ENCODE peak calls at places on chromosome 3, in eight cellular contexts. B is memory B cell; O is progenitor cell of endocrine pancreas; G is thyroid gland; Z is stimulated activated CD8-positive, alpha-beta memory T cell treated with anti-CD3 and anti-CD28 coated beads, Interleukin-4, amount 100 ng/mL, for 1 hour; X is activated CD4-positive, alpha-beta T cell treated with anti-CD3 and anti-CD28 coated beads, Interleukin-2, amount 10 ng/mL, durations not matched to agents 7 days and 5 days; A is PC-9; T is RWPE1. U is an unnamed sample.

GRCh38 chr3:13891492-13892073 is 11.7 kb upstream of the WNT7A start:
- DNase-seq in B (no peak), O (no peak), G (peak; percentile 57), Z (no peak), X (peak; percentile 40), A (no peak), T (peak; percentile 35), U (no peak)

GRCh38 chr3:120506828-120507774 is 56.3 kb upstream of the FSTL1 start:
- DNase-seq in B (no peak), O (no peak), G (peak; percentile 37), Z (no peak), X (no peak), A (peak; percentile 30), T (peak; percentile 31), U (peak; percentile 67)

GRCh38 chr3:55651011-55651410 is 163.9 kb upstream of the WNT5A start:
- DNase-seq in B (no peak), O (no peak), G (no peak), Z (no peak), X (no peak), A (no peak), T (no peak), U (no peak)

GRCh38 chr3:71109977-71110285 is 473.6 kb downstream of the FOXP1 start:
- DNase-seq in B (no peak), O (no peak), G (no peak), Z (no peak), X (no peak), A (no peak), T (no peak), U (no peak)

GRCh38 chr3:106343841-106344240 is 475.0 kb upstream of the CBLB start:
- DNase-seq in B (no peak), O (no peak), G (no peak), Z (no peak), X (no peak), A (no peak), T (no peak), U (no peak)

GRCh38 chr3:192215-192929 is 4.2 kb upstream of the CHL1 start:
- DNase-seq in B (no peak), O (no peak), G (no peak), Z (no peak), X (no peak), A (no peak), T (no peak), U (no peak)

GRCh38 chr3:71380096-71380495 is 203.4 kb downstream of the FOXP1 start:
- DNase-seq in B (no peak), O (no peak), G (no peak), Z (no peak), X (no peak), A (no peak), T (no peak), U (no peak)

GRCh38 chr3:17290894-17291293 is 406.1 kb downstream of the PLCL2 start:
- DNase-seq in B (no peak), O (no peak), G (no peak), Z (no peak), X (no peak), A (no peak), T (peak; percentile 5), U (no peak)

GRCh38 chr3:154273381-154273780 is 50.9 kb downstream of the DHX36 start:
- DNase-seq in B (no peak), O (no peak), G (no peak), Z (no peak), X (no peak), A (no peak), T (no peak), U (no peak)

GRCh38 chr3:174441588-174442316 is 417.4 kb upstream of the NAALADL2 start:
- DNase-seq in B (no peak), O (no peak), G (no peak), Z (no peak), X (no peak), A (no peak), T (peak; percentile 14), U (no peak)

GRCh38 chr3:119912220-119912619 is 130.3 kb downstream of the NR1I2 start:
- DNase-seq in B (no peak), O (no peak), G (no peak), Z (no peak), X (no peak), A (no peak), T (no peak), U (no peak)

GRCh38 chr3:111867889-111868426 is 8.9 kb downstream of the PHLDB2 start:
- DNase-seq in B (no peak), O (no peak), G (no peak), Z (no peak), X (no peak), A (no peak), T (no peak), U (no peak)

GRCh38 chr3:16427309-16427965 is 86.1 kb downstream of the RFTN1 start:
- DNase-seq in B (no peak), O (no peak), G (no peak), Z (no peak), X (no peak), A (no peak), T (no peak), U (peak; percentile 77)

GRCh38 chr3:99071096-99071495 is 169.6 kb upstream of the DCBLD2 start:
- DNase-seq in B (no peak), O (no peak), G (no peak), Z (no peak), X (no peak), A (no peak), T (no peak), U (no peak)

GRCh38 chr3:56954125-56954524 is 106.3 kb upstream of the SPATA12 start:
- DNase-seq in B (no peak), O (no peak), G (no peak), Z (no peak), X (no peak), A (no peak), T (no peak), U (no peak)

GRCh38 chr3:23501201-23501824 is 298.2 kb downstream of the UBE2E2 start:
- DNase-seq in B (no peak), O (no peak), G (no peak), Z (no peak), X (no peak), A (no peak), T (peak; percentile 26), U (no peak)

GRCh38 chr3:107846282-107846852 is 244.5 kb downstream of the CD47 start:
- DNase-seq in B (peak; percentile 16), O (peak; percentile 62), G (peak; percentile 74), Z (no peak), X (peak; percentile 27), A (peak; percentile 59), T (peak; percentile 61), U (peak; percentile 84)

GRCh38 chr3:125240496-125240895 is 27.9 kb upstream of the SLC12A8 start:
- DNase-seq in B (no peak), O (no peak), G (peak; percentile 55), Z (no peak), X (no peak), A (peak; percentile 57), T (no peak), U (no peak)

GRCh38 chr3:159174715-159175390 is 373.0 kb downstream of the MFSD1 start:
- DNase-seq in B (no peak), O (no peak), G (no peak), Z (no peak), X (no peak), A (peak; percentile 47), T (no peak), U (no peak)

GRCh38 chr3:99545941-99546580 is 92.3 kb upstream of the COL8A1 start:
- DNase-seq in B (no peak), O (no peak), G (no peak), Z (no peak), X (no peak), A (no peak), T (no peak), U (no peak)

U was measured in adrenal gland.